ENCODE peak calls at places on chromosome 10, in five cellular contexts. S is stimulated activated CD8-positive, alpha-beta memory T cell treated with anti-CD3 and anti-CD28 coated beads, Interleukin-4, amount 100 ng/mL, for 1 hour; X is GM04503; W is cardiac fibroblast; L is activated CD8-positive, alpha-beta T cell treated with anti-CD3 and anti-CD28 coated beads for 36 hours. Y is an unnamed sample.

GRCh38 chr10:99966306-99966705 is 43.4 kb downstream of the DNMBP start:
- DNase-seq in S (no peak), X (peak), W (peak), L (no peak), Y (no peak)

GRCh38 chr10:6689036-6689435 is 109.0 kb upstream of the PRKCQ start:
- DNase-seq in S (no peak), X (no peak), W (no peak), L (no peak), Y (no peak)

GRCh38 chr10:49177391-49178355 is 10.5 kb downstream of the TMEM273 start:
- DNase-seq in S (no peak), X (peak), W (peak), L (peak), Y (no peak)

GRCh38 chr10:71272122-71272771 is 46.8 kb upstream of the SLC29A3 start:
- DNase-seq in S (no peak), X (peak), W (peak), L (no peak), Y (no peak)

GRCh38 chr10:95480102-95480900 is 80.9 kb downstream of the SORBS1 start:
- DNase-seq in S (no peak), X (no peak), W (peak), L (no peak), Y (no peak)

GRCh38 chr10:85851300-85851699 is 515.3 kb downstream of the GRID1 start:
- DNase-seq in S (no peak), X (no peak), W (peak), L (no peak), Y (no peak)

GRCh38 chr10:97788552-97789442 is 17.0 kb upstream of the SFRP5 start:
- DNase-seq in S (no peak), X (no peak), W (peak), L (no peak), Y (peak)

GRCh38 chr10:49187950-49188761 is at the start of gene TMEM273:
- DNase-seq in S (no peak), X (no peak), W (no peak), L (peak), Y (peak)

GRCh38 chr10:62239994-62240393 is 28.6 kb downstream of the RTKN2 start:
- DNase-seq in S (no peak), X (peak), W (peak), L (no peak), Y (no peak)

GRCh38 chr10:95049919-95050318 is 19.4 kb downstream of the CYP2C8 start:
- DNase-seq in S (no peak), X (no peak), W (no peak), L (no peak), Y (no peak)

GRCh38 chr10:98956576-98957260 is 278.9 kb downstream of the HPSE2 start:
- DNase-seq in S (no peak), X (no peak), W (no peak), L (no peak), Y (no peak)

GRCh38 chr10:75195035-75195763 is 15.4 kb upstream of the VDAC2 start:
- DNase-seq in S (no peak), X (peak), W (peak), L (no peak), Y (peak)

GRCh38 chr10:34760606-34761005 is 54.5 kb downstream of the PARD3 start:
- DNase-seq in S (no peak), X (no peak), W (no peak), L (no peak), Y (no peak)

GRCh38 chr10:86747796-86748581 is 8.4 kb upstream of the BMPR1A start:
- DNase-seq in S (no peak), X (no peak), W (peak), L (no peak), Y (no peak)

GRCh38 chr10:119769886-119770285 is 44.0 kb downstream of the INPP5F start:
- DNase-seq in S (no peak), X (no peak), W (peak), L (no peak), Y (no peak)

GRCh38 chr10:132202070-132202970 is 15.6 kb downstream of the DPYSL4 start:
- DNase-seq in S (no peak), X (no peak), W (no peak), L (no peak), Y (no peak)